ENCODE peak calls at places on chromosomes 4 and X, in six cellular contexts. K is mesendoderm, P is transverse colon, C is left ventricle myocardium inferior, U is sigmoid colon, G is ovary. W is an unnamed sample.

GRCh38 chr4:123878976-123879375 is 482.4 kb downstream of the SPRY1 start:
- DNase-seq in K (no peak), P (no peak), C (no peak), U (no peak), G (no peak), W (no peak)

GRCh38 chr4:110550260-110550659 is 72.6 kb downstream of the PITX2 start:
- DNase-seq in K (peak), P (no peak), C (no peak), U (no peak), G (no peak), W (no peak)

GRCh38 chrX:31258163-31258562 is 186.3 kb upstream of the FTHL17 start:
- DNase-seq in K (no peak), P (no peak), C (no peak), U (no peak), G (no peak), W (no peak)

GRCh38 chr4:81409836-81410235 is 61.9 kb downstream of the RASGEF1B start:
- DNase-seq in K (no peak), P (no peak), C (no peak), U (no peak), G (no peak), W (no peak)

GRCh38 chrX:71111141-71111843 is at the start of gene IL2RG:
- DNase-seq in K (no peak), P (peak), C (no peak), U (no peak), G (no peak), W (no peak)

GRCh38 chr4:61772116-61772515 is 572.0 kb downstream of the ADGRL3 start:
- DNase-seq in K (peak), P (no peak), C (no peak), U (no peak), G (no peak), W (no peak)

GRCh38 chr4:87973283-87974169 is 2.0 kb upstream of the SPP1 start:
- DNase-seq in K (peak), P (peak), C (peak), U (no peak), G (peak), W (peak)

GRCh38 chr4:78592104-78592783 is 40.7 kb downstream of the ANXA3 start:
- DNase-seq in K (peak), P (no peak), C (no peak), U (no peak), G (no peak), W (no peak)

GRCh38 chrX:115490814-115491213 is 70.2 kb upstream of the PLS3 start:
- DNase-seq in K (no peak), P (no peak), C (no peak), U (no peak), G (no peak), W (no peak)

GRCh38 chrX:6738518-6739470 is 203.9 kb upstream of the VCX3A start:
- DNase-seq in K (no peak), P (peak), C (no peak), U (no peak), G (no peak), W (no peak)

GRCh38 chr4:57151481-57151880 is 41.3 kb upstream of the IGFBP7 start:
- DNase-seq in K (peak), P (no peak), C (no peak), U (no peak), G (no peak), W (no peak)

GRCh38 chrX:136780241-136780640 is 491 bp downstream of the ARHGEF6 start:
- DNase-seq in K (no peak), P (no peak), C (no peak), U (no peak), G (no peak), W (no peak)

GRCh38 chrX:136780738-136781137 is at the start of gene ARHGEF6:
- DNase-seq in K (no peak), P (peak), C (no peak), U (no peak), G (no peak), W (no peak)

GRCh38 chrX:136778020-136778419 is 2.7 kb downstream of the ARHGEF6 start:
- DNase-seq in K (no peak), P (no peak), C (no peak), U (no peak), G (no peak), W (no peak)

GRCh38 chrX:136778914-136779313 is 1.8 kb downstream of the ARHGEF6 start:
- DNase-seq in K (no peak), P (no peak), C (no peak), U (no peak), G (no peak), W (no peak)

DNA sequence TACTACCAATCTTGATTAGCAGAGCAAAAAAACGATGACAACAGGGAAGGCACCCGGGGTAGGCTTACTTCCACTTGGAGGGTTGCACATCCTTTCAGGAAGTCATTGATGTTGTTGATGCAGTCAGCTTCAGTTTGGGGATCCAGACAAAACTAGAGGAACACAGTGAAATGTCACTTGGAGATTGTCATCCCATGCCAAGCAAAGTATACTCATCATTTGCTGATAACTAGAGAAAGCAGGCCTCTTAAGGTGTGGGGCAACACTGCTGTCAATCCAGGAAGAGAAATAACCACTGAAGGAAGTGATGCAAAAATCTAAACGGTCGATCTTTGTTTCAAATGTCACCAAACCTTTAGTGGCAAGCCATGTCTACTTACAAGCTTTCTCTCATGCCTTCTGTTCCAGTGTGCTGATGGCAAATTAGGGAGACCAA is 1.4 kb downstream of the ARHGEF6 start:
- DNase-seq in K (no peak), P (no peak), C (no peak), U (no peak), G (no peak), W (no peak)
- H3K27ac ChIP-seq in K (no peak), P (peak), C (peak), U (peak), G (no peak), W (no peak)

GRCh38 chrX:53115550-53115874 is 21.6 kb downstream of the KANTR start:
- DNase-seq in K (no peak), P (peak), C (no peak), U (no peak), G (no peak), W (no peak)
- H3K27ac ChIP-seq in K (no peak), P (peak), C (peak), U (no peak), G (no peak), W (no peak)

DNA sequence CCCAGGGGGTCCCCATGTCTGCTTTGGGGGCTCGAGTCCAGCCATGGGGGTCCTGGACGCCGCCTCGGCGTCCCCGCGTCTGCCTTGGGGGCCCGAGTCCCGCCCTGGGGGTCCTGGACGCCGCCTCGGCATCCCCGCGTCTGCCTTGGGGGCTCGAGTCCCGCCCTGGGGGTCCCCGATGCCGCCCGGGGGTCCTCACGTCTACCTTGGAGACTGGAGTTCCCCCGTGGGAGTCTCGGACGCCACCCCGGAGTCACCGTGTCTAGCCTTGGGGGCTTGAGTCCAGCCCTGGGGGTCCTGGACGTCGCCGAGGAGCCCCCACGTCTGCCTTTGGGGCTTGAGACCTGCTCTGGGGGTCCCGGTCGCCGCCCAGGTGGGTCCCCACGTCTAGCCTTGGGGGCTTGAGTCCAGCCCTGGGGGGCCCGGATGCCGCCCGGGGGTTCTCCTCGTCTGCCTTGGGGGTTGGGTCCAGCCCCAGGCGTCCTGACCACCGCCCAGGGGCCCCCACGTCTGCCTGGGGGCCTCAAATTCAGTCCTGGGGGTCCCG is 1.1 kb upstream of the GTPBP6 start:
- DNase-seq in K (no peak), P (peak), C (peak), U (no peak), G (no peak), W (no peak)
- H3K27ac ChIP-seq in K (peak), P (peak), C (peak), U (peak), G (peak), W (no peak)

GRCh38 chr4:15536552-15537499 is 67.1 kb downstream of the CC2D2A start:
- DNase-seq in K (no peak), P (no peak), C (no peak), U (no peak), G (no peak), W (no peak)
- H3K27ac ChIP-seq in K (no peak), P (peak), C (no peak), U (peak), G (no peak), W (no peak)

GRCh38 chrX:2503591-2504500 is 3.1 kb upstream of the DHRSX start:
- DNase-seq in K (no peak), P (no peak), C (no peak), U (peak), G (no peak), W (no peak)

GRCh38 chrX:2504706-2505332 is 4.0 kb upstream of the DHRSX start:
- DNase-seq in K (no peak), P (peak), C (no peak), U (no peak), G (no peak), W (no peak)

GRCh38 chrX:2502120-2502667 is 1.4 kb upstream of the DHRSX start:
- DNase-seq in K (no peak), P (no peak), C (no peak), U (peak), G (no peak), W (no peak)

GRCh38 chrX:2501246-2502102 is 698 bp upstream of the DHRSX start:
- DNase-seq in K (no peak), P (no peak), C (no peak), U (no peak), G (no peak), W (no peak)

DNA sequence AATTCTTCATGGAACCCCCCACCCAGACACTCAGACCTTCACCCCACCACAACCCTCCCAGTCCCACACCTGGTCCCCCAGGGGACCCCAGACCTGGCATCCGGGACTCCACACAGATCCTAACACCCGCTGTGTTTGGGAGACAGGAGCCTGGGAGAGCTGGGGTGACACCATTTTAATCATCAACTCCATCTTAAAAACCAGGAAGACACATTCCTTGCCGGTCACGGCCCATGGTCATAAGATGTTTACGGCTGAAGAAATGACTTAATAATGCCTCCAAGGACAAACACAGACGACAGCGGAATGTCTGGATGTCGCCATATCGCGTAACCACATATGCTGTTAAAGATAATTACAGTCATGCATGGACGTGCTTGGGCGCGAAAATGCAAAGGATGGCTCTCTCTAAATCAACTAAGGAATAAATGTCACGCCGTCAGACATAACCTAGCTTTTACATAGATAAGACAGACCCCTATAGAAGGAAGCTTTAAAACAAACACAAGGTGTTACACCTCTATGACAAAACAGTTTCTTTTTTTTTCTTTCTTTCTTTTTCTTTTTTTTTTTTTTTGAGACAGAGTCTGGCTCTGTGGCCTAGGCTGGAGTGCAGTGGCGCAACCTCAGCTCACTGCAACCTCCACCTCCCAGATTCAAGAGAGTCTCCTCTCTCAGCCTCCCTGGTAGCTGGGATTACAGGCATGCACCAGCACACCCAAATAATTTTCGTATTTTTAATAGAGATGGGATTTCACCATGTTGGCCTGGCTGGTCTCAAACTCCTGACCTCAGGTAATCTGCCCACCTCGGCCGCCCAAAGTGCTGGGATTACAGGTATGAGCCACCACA is 2.1 kb upstream of the DHRSX start:
- DNase-seq in K (no peak), P (peak), C (no peak), U (no peak), G (no peak), W (no peak)
- H3K27ac ChIP-seq in K (peak), P (peak), C (no peak), U (no peak), G (no peak), W (no peak)

GRCh38 chr4:1250921-1251772 is 2.2 kb upstream of the CTBP1 start:
- DNase-seq in K (no peak), P (no peak), C (no peak), U (no peak), G (no peak), W (no peak)

GRCh38 chr4:1249731-1250526 is 999 bp upstream of the CTBP1 start:
- DNase-seq in K (no peak), P (peak), C (no peak), U (peak), G (peak), W (no peak)

GRCh38 chr4:1251773-1252066 is 2.8 kb upstream of the CTBP1 start:
- DNase-seq in K (no peak), P (no peak), C (no peak), U (no peak), G (no peak), W (no peak)

GRCh38 chr4:1249148-1249730 is 309 bp upstream of the CTBP1 start:
- DNase-seq in K (peak), P (peak), C (peak), U (peak), G (peak), W (peak)

GRCh38 chr4:1250527-1250812 is 1.5 kb upstream of the CTBP1 start:
- DNase-seq in K (no peak), P (no peak), C (no peak), U (no peak), G (no peak), W (no peak)
- H3K27ac ChIP-seq in K (no peak), P (peak), C (peak), U (peak), G (no peak), W (peak)

GRCh38 chr4:2804449-2804972 is 11.6 kb downstream of the SH3BP2 start:
- DNase-seq in K (no peak), P (no peak), C (peak), U (peak), G (no peak), W (no peak)

GRCh38 chr4:2806392-2807355 is 13.8 kb downstream of the SH3BP2 start:
- DNase-seq in K (no peak), P (peak), C (peak), U (peak), G (peak), W (peak)

GRCh38 chr4:2804973-2805501 is 12.2 kb downstream of the SH3BP2 start:
- DNase-seq in K (no peak), P (no peak), C (peak), U (peak), G (no peak), W (no peak)

GRCh38 chr4:2807571-2807970 is 14.7 kb downstream of the SH3BP2 start:
- DNase-seq in K (no peak), P (no peak), C (no peak), U (no peak), G (no peak), W (no peak)

GRCh38 chr4:2805712-2806391 is 13.0 kb downstream of the SH3BP2 start:
- DNase-seq in K (no peak), P (peak), C (peak), U (no peak), G (no peak), W (no peak)
- H3K27ac ChIP-seq in K (no peak), P (peak), C (peak), U (peak), G (no peak), W (peak)

GRCh38 chr4:176387571-176387970 is 67.8 kb downstream of the SPCS3 start:
- DNase-seq in K (no peak), P (no peak), C (no peak), U (no peak), G (no peak), W (no peak)

GRCh38 chr4:176380352-176381157 is 60.8 kb downstream of the SPCS3 start:
- DNase-seq in K (no peak), P (no peak), C (no peak), U (no peak), G (no peak), W (no peak)

GRCh38 chr4:176377705-176378302 is 58.0 kb downstream of the SPCS3 start:
- DNase-seq in K (peak), P (no peak), C (no peak), U (no peak), G (no peak), W (no peak)

GRCh38 chr4:176385601-176386000 is 65.8 kb downstream of the SPCS3 start:
- DNase-seq in K (no peak), P (no peak), C (no peak), U (no peak), G (no peak), W (no peak)

DNA sequence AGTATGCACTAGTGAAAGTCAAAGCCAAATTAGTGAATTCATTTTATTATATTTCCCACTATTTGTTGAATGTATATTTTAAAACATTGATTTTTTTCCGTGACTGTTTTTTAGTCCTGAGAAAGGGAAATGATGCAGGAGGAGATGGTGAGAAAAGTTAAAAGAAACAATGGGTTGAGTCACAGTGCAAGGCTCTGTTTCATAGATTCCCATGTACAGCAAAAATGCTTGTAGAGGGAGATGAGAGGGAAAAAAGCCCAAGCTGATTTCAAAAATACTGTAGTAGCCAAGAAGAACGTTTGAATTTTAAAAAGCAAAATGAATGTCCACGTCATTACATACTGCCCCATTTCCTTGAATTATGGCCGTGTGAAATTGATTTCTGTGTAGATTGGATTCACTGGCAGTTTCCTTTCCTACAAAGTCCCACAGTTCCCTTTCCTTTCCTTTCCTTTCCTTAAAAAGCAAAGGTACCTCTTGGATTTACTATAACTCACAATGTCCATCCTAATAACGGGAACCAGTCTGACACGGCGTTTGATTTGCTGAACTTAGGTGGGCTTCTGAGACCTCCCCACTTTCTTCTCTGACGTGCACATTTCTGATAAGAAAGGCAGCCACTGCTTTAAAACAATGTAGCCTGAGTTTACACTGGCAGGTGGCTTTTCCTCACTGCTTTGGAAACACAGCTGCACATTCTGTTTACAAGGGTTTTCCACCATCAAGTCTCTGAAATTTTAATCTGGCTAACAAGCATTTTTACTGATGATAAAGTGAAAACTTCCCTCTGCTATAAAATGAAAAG is 63.7 kb downstream of the SPCS3 start:
- DNase-seq in K (no peak), P (no peak), C (no peak), U (no peak), G (no peak), W (no peak)
- H3K27ac ChIP-seq in K (no peak), P (no peak), C (peak), U (no peak), G (no peak), W (no peak)

GRCh38 chrX:153948847-153949819 is 4.7 kb upstream of the RENBP start:
- DNase-seq in K (no peak), P (no peak), C (no peak), U (no peak), G (no peak), W (peak)
- H3K27ac ChIP-seq in K (peak), P (peak), C (peak), U (peak), G (no peak), W (peak)

W was measured in caudate nucleus.